ENCODE peak calls at places on chromosome 7, in six cellular contexts. One of them, this sample, is unnamed.

GRCh38 chr7:151537818-151538561 is 18.3 kb upstream of the RHEB start:
- DNase-seq in pancreas: no peak
- DNase-seq in GM10248: no peak
- DNase-seq in GM12878: no peak
- DNase-seq in right atrium auricular region: no peak
- DNase-seq in MM.1S: no peak
- DNase-seq in this sample: no peak

GRCh38 chr7:74093671-74094223 is 10.1 kb downstream of the LIMK1 start:
- DNase-seq in pancreas: no peak
- DNase-seq in GM10248: no peak
- DNase-seq in GM12878: no peak
- DNase-seq in right atrium auricular region: no peak
- DNase-seq in MM.1S: no peak
- DNase-seq in this sample: no peak

GRCh38 chr7:1211611-1212010 is 21.1 kb upstream of the UNCX start:
- DNase-seq in pancreas: no peak
- DNase-seq in GM10248: no peak
- DNase-seq in GM12878: no peak
- DNase-seq in right atrium auricular region: no peak
- DNase-seq in MM.1S: no peak
- DNase-seq in this sample: no peak

GRCh38 chr7:159032310-159032709 is 112.4 kb downstream of the VIPR2 start:
- DNase-seq in pancreas: no peak
- DNase-seq in GM10248: no peak
- DNase-seq in GM12878: no peak
- DNase-seq in right atrium auricular region: peak
- DNase-seq in MM.1S: no peak
- DNase-seq in this sample: no peak

GRCh38 chr7:74164985-74165456 is 9.1 kb upstream of the EIF4H start:
- DNase-seq in pancreas: peak
- DNase-seq in GM10248: no peak
- DNase-seq in GM12878: no peak
- DNase-seq in right atrium auricular region: no peak
- DNase-seq in MM.1S: no peak
- DNase-seq in this sample: no peak

GRCh38 chr7:32453286-32454011 is 36.7 kb downstream of the LSM5 start:
- DNase-seq in pancreas: no peak
- DNase-seq in GM10248: no peak
- DNase-seq in GM12878: no peak
- DNase-seq in right atrium auricular region: no peak
- DNase-seq in MM.1S: no peak
- DNase-seq in this sample: no peak

GRCh38 chr7:110205899-110206298 is 885.0 kb upstream of the LRRN3 start:
- DNase-seq in pancreas: no peak
- DNase-seq in GM10248: no peak
- DNase-seq in GM12878: no peak
- DNase-seq in right atrium auricular region: no peak
- DNase-seq in MM.1S: no peak
- DNase-seq in this sample: no peak

GRCh38 chr7:142808802-142809583 is 38.2 kb downstream of the PRSS2 start:
- DNase-seq in pancreas: no peak
- DNase-seq in GM10248: peak
- DNase-seq in GM12878: peak
- DNase-seq in right atrium auricular region: no peak
- DNase-seq in MM.1S: peak
- DNase-seq in this sample: peak

GRCh38 chr7:30168800-30169584 is 34.2 kb downstream of the MTURN start:
- DNase-seq in pancreas: no peak
- DNase-seq in GM10248: no peak
- DNase-seq in GM12878: no peak
- DNase-seq in right atrium auricular region: no peak
- DNase-seq in MM.1S: no peak
- DNase-seq in this sample: no peak

GRCh38 chr7:69516208-69516820 is 82.0 kb upstream of the AUTS2 start:
- DNase-seq in pancreas: no peak
- DNase-seq in GM10248: no peak
- DNase-seq in GM12878: no peak
- DNase-seq in right atrium auricular region: no peak
- DNase-seq in MM.1S: no peak
- DNase-seq in this sample: no peak

GRCh38 chr7:4683043-4683883 is 1.2 kb downstream of the FOXK1 start:
- DNase-seq in pancreas: peak
- DNase-seq in GM10248: no peak
- DNase-seq in GM12878: no peak
- DNase-seq in right atrium auricular region: no peak
- DNase-seq in MM.1S: no peak
- DNase-seq in this sample: no peak

GRCh38 chr7:16934947-16935742 is 53.4 kb upstream of the AGR3 start:
- DNase-seq in pancreas: peak
- DNase-seq in GM10248: no peak
- DNase-seq in GM12878: no peak
- DNase-seq in right atrium auricular region: no peak
- DNase-seq in MM.1S: no peak
- DNase-seq in this sample: no peak

GRCh38 chr7:1268866-1269265 is 36.2 kb downstream of the UNCX start:
- DNase-seq in pancreas: no peak
- DNase-seq in GM10248: no peak
- DNase-seq in GM12878: no peak
- DNase-seq in right atrium auricular region: no peak
- DNase-seq in MM.1S: no peak
- DNase-seq in this sample: no peak

GRCh38 chr7:65946895-65947294 is 35.1 kb downstream of the GUSB start:
- DNase-seq in pancreas: no peak
- DNase-seq in GM10248: no peak
- DNase-seq in GM12878: no peak
- DNase-seq in right atrium auricular region: no peak
- DNase-seq in MM.1S: no peak
- DNase-seq in this sample: no peak

GRCh38 chr7:112399501-112399900 is 50.8 kb upstream of the IFRD1 start:
- DNase-seq in pancreas: no peak
- DNase-seq in GM10248: no peak
- DNase-seq in GM12878: no peak
- DNase-seq in right atrium auricular region: no peak
- DNase-seq in MM.1S: no peak
- DNase-seq in this sample: no peak

GRCh38 chr7:99733448-99733847 is 1.5 kb downstream of the CYP3A7 start:
- DNase-seq in pancreas: no peak
- DNase-seq in GM10248: no peak
- DNase-seq in GM12878: no peak
- DNase-seq in right atrium auricular region: no peak
- DNase-seq in MM.1S: no peak
- DNase-seq in this sample: no peak
- TF ChIP-seq CTCF in pancreas: no peak
- TF ChIP-seq CTCF in GM10248: peak
- TF ChIP-seq CTCF in GM12878: no peak
- TF ChIP-seq CTCF in right atrium auricular region: no peak
- TF ChIP-seq CTCF in MM.1S: peak
- TF ChIP-seq CTCF in this sample: peak

GRCh38 chr7:130791746-130792145 is 57.7 kb upstream of the KLF14 start:
- DNase-seq in pancreas: no peak
- DNase-seq in GM10248: no peak
- DNase-seq in GM12878: no peak
- DNase-seq in right atrium auricular region: no peak
- DNase-seq in MM.1S: no peak
- DNase-seq in this sample: no peak

GRCh38 chr7:130794619-130794922 is 60.6 kb upstream of the KLF14 start:
- DNase-seq in pancreas: no peak
- DNase-seq in GM10248: no peak
- DNase-seq in GM12878: no peak
- DNase-seq in right atrium auricular region: no peak
- DNase-seq in MM.1S: no peak
- DNase-seq in this sample: no peak

DNA sequence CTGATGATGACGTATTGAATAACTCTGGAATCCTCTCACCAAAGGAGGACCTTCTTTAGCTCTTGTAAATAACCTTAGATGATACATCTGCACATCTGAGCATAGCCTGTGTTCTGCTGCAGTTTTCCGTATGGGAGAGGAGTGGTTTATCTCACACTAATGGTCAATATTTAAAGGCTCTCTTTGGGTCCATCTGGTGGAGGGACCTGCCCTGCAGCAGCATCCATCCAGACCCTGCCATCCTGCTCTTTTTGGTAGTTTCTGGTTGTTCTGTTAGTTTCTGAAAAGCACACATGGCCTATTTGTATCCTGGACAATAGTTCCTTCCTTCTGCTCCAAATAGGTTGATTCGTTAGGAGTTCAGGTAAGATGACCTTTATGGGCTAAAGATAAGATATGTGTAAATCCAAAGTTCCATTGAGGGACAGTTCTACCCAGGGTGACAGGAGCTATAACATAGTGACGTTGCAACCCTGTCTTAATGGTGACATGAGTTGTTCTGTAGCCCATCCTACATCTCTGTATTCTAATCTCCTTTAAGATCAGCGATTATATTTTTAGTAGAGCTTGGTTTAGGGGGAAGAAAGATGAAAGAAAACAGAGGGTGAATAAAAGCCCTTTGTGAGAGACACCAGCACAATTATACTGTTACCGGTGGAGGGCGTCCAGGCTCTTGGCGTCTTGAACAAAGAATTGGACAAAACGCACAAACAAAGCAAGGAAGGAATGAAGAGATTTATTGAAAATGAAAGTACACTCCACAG is 60.0 kb upstream of the KLF14 start:
- DNase-seq in pancreas: no peak
- DNase-seq in GM10248: no peak
- DNase-seq in GM12878: no peak
- DNase-seq in right atrium auricular region: no peak
- DNase-seq in MM.1S: no peak
- DNase-seq in this sample: no peak
- TF ChIP-seq CTCF in pancreas: no peak
- TF ChIP-seq CTCF in GM10248: no peak
- TF ChIP-seq CTCF in GM12878: no peak
- TF ChIP-seq CTCF in right atrium auricular region: no peak
- TF ChIP-seq CTCF in MM.1S: no peak
- TF ChIP-seq CTCF in this sample: no peak

GRCh38 chr7:6386779-6387178 is 61.0 kb downstream of the DAGLB start:
- DNase-seq in pancreas: no peak
- DNase-seq in GM10248: no peak
- DNase-seq in GM12878: no peak
- DNase-seq in right atrium auricular region: no peak
- DNase-seq in MM.1S: no peak
- DNase-seq in this sample: no peak

GRCh38 chr7:6387734-6388294 is 59.9 kb downstream of the DAGLB start:
- DNase-seq in pancreas: no peak
- DNase-seq in GM10248: no peak
- DNase-seq in GM12878: no peak
- DNase-seq in right atrium auricular region: no peak
- DNase-seq in MM.1S: no peak
- DNase-seq in this sample: no peak

GRCh38 chr7:6392712-6393666 is 54.8 kb downstream of the DAGLB start:
- DNase-seq in pancreas: peak
- DNase-seq in GM10248: no peak
- DNase-seq in GM12878: peak
- DNase-seq in right atrium auricular region: peak
- DNase-seq in MM.1S: no peak
- DNase-seq in this sample: no peak

GRCh38 chr7:6385909-6386560 is 61.7 kb downstream of the DAGLB start:
- DNase-seq in pancreas: no peak
- DNase-seq in GM10248: no peak
- DNase-seq in GM12878: no peak
- DNase-seq in right atrium auricular region: no peak
- DNase-seq in MM.1S: no peak
- DNase-seq in this sample: no peak

GRCh38 chr7:6389728-6390127 is 58.0 kb downstream of the DAGLB start:
- DNase-seq in pancreas: no peak
- DNase-seq in GM10248: no peak
- DNase-seq in GM12878: no peak
- DNase-seq in right atrium auricular region: no peak
- DNase-seq in MM.1S: no peak
- DNase-seq in this sample: no peak
- TF ChIP-seq CTCF in pancreas: no peak
- TF ChIP-seq CTCF in GM10248: no peak
- TF ChIP-seq CTCF in GM12878: no peak
- TF ChIP-seq CTCF in right atrium auricular region: no peak
- TF ChIP-seq CTCF in MM.1S: no peak
- TF ChIP-seq CTCF in this sample: no peak

DNA sequence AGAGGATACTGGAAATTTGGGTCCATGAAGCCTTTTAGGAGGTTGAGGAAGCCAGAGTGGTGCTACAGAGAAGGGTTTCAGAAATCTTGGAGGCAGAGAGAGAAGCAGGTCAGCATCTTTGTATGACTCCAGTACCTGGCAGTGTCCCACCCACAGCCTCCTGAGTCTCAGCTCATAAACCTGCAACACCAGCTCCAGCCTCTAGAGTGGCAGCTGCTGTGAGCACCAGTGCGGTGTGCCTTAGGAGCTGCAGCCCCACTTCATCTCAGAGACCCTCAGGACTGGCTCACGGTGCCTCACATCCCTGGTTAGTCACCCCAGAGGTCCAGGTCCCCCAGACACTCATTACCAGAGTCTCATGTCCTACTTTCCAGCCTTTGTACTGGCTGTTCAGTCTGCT is 84.8 kb upstream of the PRKAR2B start:
- DNase-seq in pancreas: no peak
- DNase-seq in GM10248: no peak
- DNase-seq in GM12878: no peak
- DNase-seq in right atrium auricular region: no peak
- DNase-seq in MM.1S: no peak
- DNase-seq in this sample: no peak
- TF ChIP-seq CTCF in pancreas: no peak
- TF ChIP-seq CTCF in GM10248: peak
- TF ChIP-seq CTCF in GM12878: no peak
- TF ChIP-seq CTCF in right atrium auricular region: no peak
- TF ChIP-seq CTCF in MM.1S: peak
- TF ChIP-seq CTCF in this sample: no peak

DNA sequence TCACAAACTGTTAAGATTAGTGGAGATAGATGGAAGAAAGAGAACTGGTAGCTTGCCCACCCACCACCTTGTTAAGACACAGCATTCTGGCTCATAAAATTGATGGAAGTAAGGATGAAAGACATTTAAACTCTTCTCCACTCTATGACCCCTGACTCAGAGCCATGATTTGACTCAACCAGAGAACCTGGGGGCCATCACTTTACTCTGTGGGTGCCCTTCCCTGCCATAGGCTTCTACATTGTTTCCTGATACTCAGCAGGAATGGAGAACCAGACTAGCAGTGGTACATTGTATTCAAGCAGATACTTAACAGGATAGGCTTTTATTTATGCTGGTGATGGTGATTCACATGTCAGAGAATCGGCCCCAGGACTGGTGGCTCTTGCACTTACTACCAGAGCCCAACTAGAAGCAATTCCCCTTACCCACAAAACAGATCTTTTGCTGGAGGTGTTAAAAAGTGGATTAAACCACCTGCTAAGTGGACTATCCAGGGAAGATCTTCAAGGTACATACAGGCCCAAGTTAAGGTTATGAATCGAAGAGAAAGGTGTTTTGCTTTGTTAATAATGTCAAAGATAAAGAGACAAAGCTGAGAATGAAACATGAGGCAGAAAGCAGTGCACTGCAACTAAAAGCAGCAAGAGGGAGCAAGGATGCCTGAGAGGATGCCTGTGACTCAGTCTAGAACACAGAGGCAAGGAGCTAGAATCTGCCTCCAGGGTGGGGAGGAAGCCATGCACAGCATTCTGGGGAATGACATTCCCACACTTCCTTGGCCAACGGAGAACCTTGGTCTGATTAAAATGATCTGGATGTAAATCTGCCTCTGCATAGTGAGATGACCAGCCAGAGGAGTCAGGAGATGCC is 36.0 kb upstream of the GLI3 start:
- DNase-seq in pancreas: no peak
- DNase-seq in GM10248: no peak
- DNase-seq in GM12878: no peak
- DNase-seq in right atrium auricular region: no peak
- DNase-seq in MM.1S: no peak
- DNase-seq in this sample: no peak
- TF ChIP-seq CTCF in pancreas: no peak
- TF ChIP-seq CTCF in GM10248: no peak
- TF ChIP-seq CTCF in GM12878: no peak
- TF ChIP-seq CTCF in right atrium auricular region: no peak
- TF ChIP-seq CTCF in MM.1S: peak
- TF ChIP-seq CTCF in this sample: peak

GRCh38 chr7:21066221-21066620 is 279.5 kb upstream of the SP8 start:
- DNase-seq in pancreas: no peak
- DNase-seq in GM10248: no peak
- DNase-seq in GM12878: no peak
- DNase-seq in right atrium auricular region: no peak
- DNase-seq in MM.1S: no peak
- DNase-seq in this sample: no peak
- TF ChIP-seq CTCF in pancreas: no peak
- TF ChIP-seq CTCF in GM10248: no peak
- TF ChIP-seq CTCF in GM12878: no peak
- TF ChIP-seq CTCF in right atrium auricular region: no peak
- TF ChIP-seq CTCF in MM.1S: no peak
- TF ChIP-seq CTCF in this sample: no peak

This sample was measured in GM13977.